ENCODE peak calls at places on chromosomes 2 and 18, in six cellular contexts. One of them, this sample, is unnamed.

GRCh38 chr2:230899287-230899686 is 25.8 kb downstream of the GPR55 start:
- DNase-seq in natural killer cell treated with Interleukin-12 subunit alpha and Interleukin-12 subunit beta and Interleukin-15 and Interleukin-18, amount 100 ng/mL, for 72 hours: no peak
- DNase-seq in stimulated activated CD8-positive, alpha-beta memory T cell treated with anti-CD3 and anti-CD28 coated beads, Interleukin-7, amount 100 ng/mL, for 24 hours: no peak
- DNase-seq in G401: peak; percentile 22
- DNase-seq in effector memory CD4-positive, alpha-beta T cell: no peak
- DNase-seq in activated CD8-positive, alpha-beta memory T cell treated with anti-CD3 and anti-CD28 coated beads for 48 hours: no peak
- DNase-seq in this sample: no peak

GRCh38 chr18:13461488-13461887 is 242.9 kb downstream of the LDLRAD4 start:
- DNase-seq in natural killer cell treated with Interleukin-12 subunit alpha and Interleukin-12 subunit beta and Interleukin-15 and Interleukin-18, amount 100 ng/mL, for 72 hours: no peak
- DNase-seq in stimulated activated CD8-positive, alpha-beta memory T cell treated with anti-CD3 and anti-CD28 coated beads, Interleukin-7, amount 100 ng/mL, for 24 hours: no peak
- DNase-seq in G401: no peak
- DNase-seq in effector memory CD4-positive, alpha-beta T cell: no peak
- DNase-seq in activated CD8-positive, alpha-beta memory T cell treated with anti-CD3 and anti-CD28 coated beads for 48 hours: no peak
- DNase-seq in this sample: no peak

GRCh38 chr2:122191331-122191730 is 435.9 kb downstream of the TSN start:
- DNase-seq in natural killer cell treated with Interleukin-12 subunit alpha and Interleukin-12 subunit beta and Interleukin-15 and Interleukin-18, amount 100 ng/mL, for 72 hours: no peak
- DNase-seq in stimulated activated CD8-positive, alpha-beta memory T cell treated with anti-CD3 and anti-CD28 coated beads, Interleukin-7, amount 100 ng/mL, for 24 hours: no peak
- DNase-seq in G401: peak; percentile 2
- DNase-seq in effector memory CD4-positive, alpha-beta T cell: no peak
- DNase-seq in activated CD8-positive, alpha-beta memory T cell treated with anti-CD3 and anti-CD28 coated beads for 48 hours: no peak
- DNase-seq in this sample: no peak

GRCh38 chr2:152411154-152411553 is 76.2 kb downstream of the FMNL2 start:
- DNase-seq in natural killer cell treated with Interleukin-12 subunit alpha and Interleukin-12 subunit beta and Interleukin-15 and Interleukin-18, amount 100 ng/mL, for 72 hours: no peak
- DNase-seq in stimulated activated CD8-positive, alpha-beta memory T cell treated with anti-CD3 and anti-CD28 coated beads, Interleukin-7, amount 100 ng/mL, for 24 hours: no peak
- DNase-seq in G401: no peak
- DNase-seq in effector memory CD4-positive, alpha-beta T cell: no peak
- DNase-seq in activated CD8-positive, alpha-beta memory T cell treated with anti-CD3 and anti-CD28 coated beads for 48 hours: no peak
- DNase-seq in this sample: no peak

GRCh38 chr2:32741575-32741974 is 113.7 kb downstream of the TTC27 start:
- DNase-seq in natural killer cell treated with Interleukin-12 subunit alpha and Interleukin-12 subunit beta and Interleukin-15 and Interleukin-18, amount 100 ng/mL, for 72 hours: no peak
- DNase-seq in stimulated activated CD8-positive, alpha-beta memory T cell treated with anti-CD3 and anti-CD28 coated beads, Interleukin-7, amount 100 ng/mL, for 24 hours: no peak
- DNase-seq in G401: no peak
- DNase-seq in effector memory CD4-positive, alpha-beta T cell: no peak
- DNase-seq in activated CD8-positive, alpha-beta memory T cell treated with anti-CD3 and anti-CD28 coated beads for 48 hours: no peak
- DNase-seq in this sample: no peak

GRCh38 chr18:12452801-12453200 is 45.1 kb downstream of the PRELID3A start:
- DNase-seq in natural killer cell treated with Interleukin-12 subunit alpha and Interleukin-12 subunit beta and Interleukin-15 and Interleukin-18, amount 100 ng/mL, for 72 hours: no peak
- DNase-seq in stimulated activated CD8-positive, alpha-beta memory T cell treated with anti-CD3 and anti-CD28 coated beads, Interleukin-7, amount 100 ng/mL, for 24 hours: no peak
- DNase-seq in G401: no peak
- DNase-seq in effector memory CD4-positive, alpha-beta T cell: no peak
- DNase-seq in activated CD8-positive, alpha-beta memory T cell treated with anti-CD3 and anti-CD28 coated beads for 48 hours: no peak
- DNase-seq in this sample: no peak

GRCh38 chr2:238589591-238590460 is 163.1 kb downstream of the ASB1 start:
- DNase-seq in natural killer cell treated with Interleukin-12 subunit alpha and Interleukin-12 subunit beta and Interleukin-15 and Interleukin-18, amount 100 ng/mL, for 72 hours: no peak
- DNase-seq in stimulated activated CD8-positive, alpha-beta memory T cell treated with anti-CD3 and anti-CD28 coated beads, Interleukin-7, amount 100 ng/mL, for 24 hours: no peak
- DNase-seq in G401: no peak
- DNase-seq in effector memory CD4-positive, alpha-beta T cell: no peak
- DNase-seq in activated CD8-positive, alpha-beta memory T cell treated with anti-CD3 and anti-CD28 coated beads for 48 hours: no peak
- DNase-seq in this sample: no peak

GRCh38 chr2:229712125-229712524 is 2.2 kb downstream of the DNER start:
- DNase-seq in natural killer cell treated with Interleukin-12 subunit alpha and Interleukin-12 subunit beta and Interleukin-15 and Interleukin-18, amount 100 ng/mL, for 72 hours: no peak
- DNase-seq in stimulated activated CD8-positive, alpha-beta memory T cell treated with anti-CD3 and anti-CD28 coated beads, Interleukin-7, amount 100 ng/mL, for 24 hours: no peak
- DNase-seq in G401: peak; percentile 24
- DNase-seq in effector memory CD4-positive, alpha-beta T cell: no peak
- DNase-seq in activated CD8-positive, alpha-beta memory T cell treated with anti-CD3 and anti-CD28 coated beads for 48 hours: no peak
- DNase-seq in this sample: no peak

GRCh38 chr2:6372317-6372903 is 493.3 kb downstream of the CMPK2 start:
- DNase-seq in natural killer cell treated with Interleukin-12 subunit alpha and Interleukin-12 subunit beta and Interleukin-15 and Interleukin-18, amount 100 ng/mL, for 72 hours: no peak
- DNase-seq in stimulated activated CD8-positive, alpha-beta memory T cell treated with anti-CD3 and anti-CD28 coated beads, Interleukin-7, amount 100 ng/mL, for 24 hours: no peak
- DNase-seq in G401: no peak
- DNase-seq in effector memory CD4-positive, alpha-beta T cell: no peak
- DNase-seq in activated CD8-positive, alpha-beta memory T cell treated with anti-CD3 and anti-CD28 coated beads for 48 hours: no peak
- DNase-seq in this sample: no peak